ENCODE peak calls at places on chromosomes 2 and 18, in five cellular contexts. One of them, this sample, is unnamed.

GRCh38 chr2:169395821-169396374 is 33.6 kb upstream of the LRP2 start:
- DNase-seq in NT2/D1: no peak
- DNase-seq in H9: peak
- DNase-seq in neuronal stem cell: no peak
- DNase-seq in GM23248: no peak
- DNase-seq in this sample: peak

GRCh38 chr18:5912491-5912890 is 17.2 kb upstream of the TMEM200C start:
- DNase-seq in GM23248: no peak
- DNase-seq in neuronal stem cell: no peak
- DNase-seq in NT2/D1: no peak
- DNase-seq in H9: no peak
- DNase-seq in this sample: no peak

GRCh38 chr2:112910219-112910618 is 746 bp upstream of the IL37 start:
- DNase-seq in NT2/D1: no peak
- DNase-seq in H9: no peak
- DNase-seq in GM23248: no peak
- DNase-seq in neuronal stem cell: no peak
- DNase-seq in this sample: no peak

GRCh38 chr2:109513749-109514588 is 99.8 kb downstream of the SEPTIN10 start:
- DNase-seq in NT2/D1: no peak
- DNase-seq in GM23248: peak
- DNase-seq in neuronal stem cell: no peak
- DNase-seq in H9: no peak
- DNase-seq in this sample: no peak

GRCh38 chr2:107588960-107589542 is 237.6 kb upstream of the RGPD4 start:
- DNase-seq in neuronal stem cell: no peak
- DNase-seq in GM23248: peak
- DNase-seq in NT2/D1: no peak
- DNase-seq in H9: no peak
- DNase-seq in this sample: no peak

GRCh38 chr2:209322041-209322440 is 101.8 kb upstream of the MAP2 start:
- DNase-seq in GM23248: no peak
- DNase-seq in neuronal stem cell: no peak
- DNase-seq in NT2/D1: no peak
- DNase-seq in H9: no peak
- DNase-seq in this sample: no peak

GRCh38 chr2:55869637-55870325 is 53.8 kb downstream of the EFEMP1 start:
- DNase-seq in NT2/D1: no peak
- DNase-seq in neuronal stem cell: no peak
- DNase-seq in GM23248: peak
- DNase-seq in H9: no peak
- DNase-seq in this sample: no peak

GRCh38 chr18:42274488-42275137 is 319.6 kb downstream of the PIK3C3 start:
- DNase-seq in NT2/D1: peak
- DNase-seq in GM23248: peak
- DNase-seq in neuronal stem cell: no peak
- DNase-seq in H9: peak
- DNase-seq in this sample: peak

GRCh38 chr18:58438161-58438983 is 190.5 kb downstream of the ALPK2 start:
- DNase-seq in neuronal stem cell: no peak
- DNase-seq in NT2/D1: no peak
- DNase-seq in GM23248: peak
- DNase-seq in H9: no peak
- DNase-seq in this sample: no peak

GRCh38 chr2:239184968-239185903 is 215.6 kb downstream of the HDAC4 start:
- DNase-seq in GM23248: no peak
- DNase-seq in neuronal stem cell: no peak
- DNase-seq in NT2/D1: no peak
- DNase-seq in H9: peak
- DNase-seq in this sample: peak

GRCh38 chr2:209593930-209594329 is 170.1 kb downstream of the MAP2 start:
- DNase-seq in neuronal stem cell: no peak
- DNase-seq in NT2/D1: no peak
- DNase-seq in GM23248: no peak
- DNase-seq in H9: no peak
- DNase-seq in this sample: no peak

GRCh38 chr2:3465844-3466481 is 53.4 kb downstream of the ADI1 start:
- DNase-seq in H9: no peak
- DNase-seq in NT2/D1: no peak
- DNase-seq in neuronal stem cell: no peak
- DNase-seq in GM23248: peak
- DNase-seq in this sample: no peak

GRCh38 chr2:43129254-43129653 is 97.2 kb downstream of the ZFP36L2 start:
- DNase-seq in neuronal stem cell: no peak
- DNase-seq in GM23248: no peak
- DNase-seq in NT2/D1: no peak
- DNase-seq in H9: no peak
- DNase-seq in this sample: no peak

GRCh38 chr2:126852361-126852760 is 46.3 kb upstream of the TEX51 start:
- DNase-seq in H9: no peak
- DNase-seq in NT2/D1: no peak
- DNase-seq in neuronal stem cell: no peak
- DNase-seq in GM23248: no peak
- DNase-seq in this sample: no peak

GRCh38 chr18:69898241-69898861 is 49.3 kb downstream of the CD226 start:
- DNase-seq in NT2/D1: no peak
- DNase-seq in H9: no peak
- DNase-seq in neuronal stem cell: no peak
- DNase-seq in GM23248: no peak
- DNase-seq in this sample: no peak

GRCh38 chr2:179344280-179344961 is 79.8 kb upstream of the SESTD1 start:
- DNase-seq in H9: no peak
- DNase-seq in NT2/D1: no peak
- DNase-seq in GM23248: peak
- DNase-seq in neuronal stem cell: no peak
- DNase-seq in this sample: no peak

GRCh38 chr2:64655873-64656272 is 2.2 kb upstream of the SERTAD2 start:
- DNase-seq in NT2/D1: no peak
- DNase-seq in H9: no peak
- DNase-seq in GM23248: no peak
- DNase-seq in neuronal stem cell: no peak
- DNase-seq in this sample: no peak

GRCh38 chr2:205372141-205372540 is 310.2 kb upstream of the NRP2 start:
- DNase-seq in neuronal stem cell: no peak
- DNase-seq in H9: no peak
- DNase-seq in NT2/D1: no peak
- DNase-seq in GM23248: peak
- DNase-seq in this sample: no peak

GRCh38 chr18:71075147-71075546 is 786.3 kb downstream of the SOCS6 start:
- DNase-seq in neuronal stem cell: no peak
- DNase-seq in NT2/D1: no peak
- DNase-seq in GM23248: no peak
- DNase-seq in H9: no peak
- DNase-seq in this sample: no peak

GRCh38 chr2:226845717-226846116 is 9.9 kb downstream of the RHBDD1 start:
- DNase-seq in NT2/D1: no peak
- DNase-seq in H9: no peak
- DNase-seq in GM23248: no peak
- DNase-seq in neuronal stem cell: no peak
- DNase-seq in this sample: no peak

GRCh38 chr2:43131890-43132522 is 94.4 kb downstream of the ZFP36L2 start:
- DNase-seq in H9: no peak
- DNase-seq in GM23248: no peak
- DNase-seq in NT2/D1: no peak
- DNase-seq in neuronal stem cell: no peak
- DNase-seq in this sample: peak

GRCh38 chr2:226674123-226674522 is 125.5 kb downstream of the IRS1 start:
- DNase-seq in H9: no peak
- DNase-seq in neuronal stem cell: no peak
- DNase-seq in GM23248: peak
- DNase-seq in NT2/D1: no peak
- DNase-seq in this sample: no peak

GRCh38 chr2:96568094-96568493 is 31.5 kb downstream of the ARID5A start:
- DNase-seq in neuronal stem cell: no peak
- DNase-seq in NT2/D1: no peak
- DNase-seq in GM23248: no peak
- DNase-seq in H9: no peak
- DNase-seq in this sample: no peak

GRCh38 chr2:187078297-187078696 is 229.3 kb upstream of the ZSWIM2 start:
- DNase-seq in H9: no peak
- DNase-seq in GM23248: peak
- DNase-seq in neuronal stem cell: no peak
- DNase-seq in NT2/D1: no peak
- DNase-seq in this sample: no peak

GRCh38 chr2:165563468-165564225 is 94.1 kb downstream of the CSRNP3 start:
- DNase-seq in H9: no peak
- DNase-seq in NT2/D1: peak
- DNase-seq in GM23248: no peak
- DNase-seq in neuronal stem cell: no peak
- DNase-seq in this sample: no peak

DNA sequence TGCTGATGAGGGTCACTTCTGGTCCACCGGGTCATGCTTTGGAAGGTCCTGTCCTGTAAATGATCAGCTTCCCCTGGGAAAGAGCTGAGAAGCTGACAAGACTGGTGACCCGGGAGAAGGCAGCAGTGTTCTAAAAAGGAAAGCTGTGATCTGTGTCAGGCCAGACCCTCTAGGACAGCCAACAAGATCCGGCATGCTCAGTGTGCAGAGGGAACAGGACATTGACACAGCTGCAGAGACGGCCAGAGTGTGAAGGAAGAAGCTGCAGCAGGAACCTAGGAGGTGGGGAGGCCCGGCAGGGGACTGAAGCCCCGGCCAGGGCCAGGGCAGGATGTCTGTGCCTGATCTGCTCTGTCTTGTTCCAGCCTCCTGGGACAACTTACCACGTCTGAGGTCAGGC is 372.7 kb upstream of the ID2 start:
- DNase-seq in H9: peak
- DNase-seq in GM23248: no peak
- DNase-seq in neuronal stem cell: no peak
- DNase-seq in NT2/D1: no peak
- DNase-seq in this sample: peak
- H3K9ac ChIP-seq in H9: no peak
- H3K9ac ChIP-seq in GM23248: no peak
- H3K9ac ChIP-seq in neuronal stem cell: no peak
- H3K9ac ChIP-seq in NT2/D1: peak
- H3K9ac ChIP-seq in this sample: no peak

GRCh38 chr2:70675862-70676261 is 92.1 kb downstream of the ADD2 start:
- DNase-seq in NT2/D1: no peak
- DNase-seq in neuronal stem cell: no peak
- DNase-seq in H9: peak
- DNase-seq in GM23248: no peak
- DNase-seq in this sample: no peak
- H3K9ac ChIP-seq in NT2/D1: no peak
- H3K9ac ChIP-seq in neuronal stem cell: no peak
- H3K9ac ChIP-seq in H9: no peak
- H3K9ac ChIP-seq in GM23248: no peak
- H3K9ac ChIP-seq in this sample: no peak

DNA sequence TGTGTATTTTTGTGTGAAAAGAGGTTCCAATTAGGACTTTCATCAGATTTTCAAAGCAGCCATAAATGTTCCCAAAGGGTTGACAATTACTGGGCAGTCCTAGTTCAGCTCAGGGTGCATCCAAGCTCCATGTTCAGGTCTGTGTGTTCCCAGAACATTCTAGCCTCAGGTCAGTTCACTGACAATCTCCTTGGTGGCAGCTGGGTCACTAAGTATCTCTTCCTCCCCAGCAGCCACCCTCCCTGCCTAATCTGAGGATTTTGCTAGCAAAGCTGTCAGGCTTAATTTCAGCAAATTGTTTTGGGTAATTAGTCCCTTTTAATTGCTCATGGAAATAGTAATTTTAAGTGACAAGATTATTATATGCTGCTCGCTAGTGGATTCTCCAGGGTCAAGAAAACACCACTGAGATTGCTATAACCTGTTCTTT is 29.8 kb downstream of the UPP2 start:
- DNase-seq in H9: no peak
- DNase-seq in neuronal stem cell: no peak
- DNase-seq in NT2/D1: no peak
- DNase-seq in GM23248: no peak
- DNase-seq in this sample: no peak
- H3K9ac ChIP-seq in H9: no peak
- H3K9ac ChIP-seq in neuronal stem cell: no peak
- H3K9ac ChIP-seq in NT2/D1: no peak
- H3K9ac ChIP-seq in GM23248: no peak
- H3K9ac ChIP-seq in this sample: no peak

DNA sequence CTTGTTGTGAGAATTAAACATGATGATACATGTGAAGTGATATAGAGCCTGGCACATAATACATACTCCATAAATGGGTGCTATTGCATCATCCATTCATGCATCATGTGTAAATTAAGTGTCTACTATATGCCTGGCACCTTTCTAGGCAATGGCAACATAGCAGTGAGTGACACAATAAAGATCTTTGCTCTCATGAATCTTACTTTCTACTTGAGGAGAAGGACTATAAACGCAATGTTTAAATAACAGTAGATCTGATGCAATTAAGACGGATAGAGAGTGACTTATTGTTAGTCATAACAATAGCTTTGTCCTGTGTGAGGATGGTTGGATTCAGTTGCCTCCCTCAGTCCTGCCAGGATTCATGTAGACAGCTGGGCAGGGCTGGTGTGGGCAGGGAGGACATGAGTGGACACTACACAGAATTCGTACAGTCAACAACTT is 88.4 kb upstream of the NPAS2 start:
- DNase-seq in NT2/D1: no peak
- DNase-seq in neuronal stem cell: no peak
- DNase-seq in GM23248: peak
- DNase-seq in H9: no peak
- DNase-seq in this sample: no peak
- H3K9ac ChIP-seq in NT2/D1: no peak
- H3K9ac ChIP-seq in neuronal stem cell: peak
- H3K9ac ChIP-seq in GM23248: no peak
- H3K9ac ChIP-seq in H9: no peak
- H3K9ac ChIP-seq in this sample: no peak

This sample was measured in endodermal cell.